ENCODE peak calls at places on chromosomes 11 and 22, in four cellular contexts. D is A549, E is K562, Y is HepG2. B is an unnamed sample.

GRCh38 chr22:30290679-30291333 is 1.5 kb upstream of the CASTOR1 start:
- DNase-seq in D (no peak), E (no peak), Y (peak; percentile 63), B (no peak)

GRCh38 chr22:30474683-30475424 is 3.0 kb upstream of the SEC14L3 start:
- DNase-seq in D (no peak), E (no peak), Y (no peak), B (no peak)

GRCh38 chr11:95143106-95143681 is 53.5 kb downstream of the ENDOD1 start:
- DNase-seq in D (no peak), E (no peak), Y (no peak), B (no peak)

GRCh38 chr11:65714433-65714832 is 2.4 kb downstream of the KAT5 start:
- DNase-seq in D (no peak), E (no peak), Y (no peak), B (no peak)

GRCh38 chr11:6545917-6546605 is 49.0 kb downstream of the DNHD1 start:
- DNase-seq in D (no peak), E (no peak), Y (no peak), B (no peak)

GRCh38 chr11:79412761-79413160 is 28.1 kb downstream of the TENM4 start:
- DNase-seq in D (no peak), E (no peak), Y (no peak), B (no peak)

GRCh38 chr11:99020324-99021225 is at the start of gene CNTN5:
- DNase-seq in D (peak; percentile 15), E (peak; percentile 10), Y (peak; percentile 22), B (peak; percentile 29)

GRCh38 chr11:134355656-134356055 is 23.9 kb downstream of the GLB1L2 start:
- DNase-seq in D (no peak), E (peak; percentile 22), Y (no peak), B (no peak)

GRCh38 chr11:124791626-124792341 is 8.4 kb downstream of the MSANTD2 start:
- DNase-seq in D (no peak), E (no peak), Y (no peak), B (no peak)

GRCh38 chr22:46043816-46044717 is 67.1 kb upstream of the WNT7B start:
- DNase-seq in D (no peak), E (no peak), Y (no peak), B (peak; percentile 64)

GRCh38 chr11:124670732-124671131 is 2.8 kb downstream of the SIAE start:
- DNase-seq in D (no peak), E (no peak), Y (no peak), B (no peak)

GRCh38 chr11:38937709-38938108 is 2339.7 kb upstream of the RAG2 start:
- DNase-seq in D (no peak), E (no peak), Y (no peak), B (no peak)

GRCh38 chr11:66268953-66269906 is 791 bp downstream of the RAB1B start:
- DNase-seq in D (peak; percentile 45), E (peak; percentile 69), Y (peak; percentile 58), B (peak; percentile 70)

GRCh38 chr11:103257360-103257759 is 148.1 kb downstream of the DYNC2H1 start:
- DNase-seq in D (peak; percentile 44), E (no peak), Y (peak; percentile 3), B (no peak)

GRCh38 chr11:56885182-56885581 is 103.5 kb upstream of the OR5AK2 start:
- DNase-seq in D (peak; percentile 60), E (no peak), Y (peak; percentile 11), B (no peak)

GRCh38 chr22:47604563-47604962 is 842.1 kb downstream of the TBC1D22A start:
- DNase-seq in D (no peak), E (no peak), Y (no peak), B (no peak)

GRCh38 chr11:16986434-16987204 is 27.6 kb downstream of the PLEKHA7 start:
- DNase-seq in D (no peak), E (peak; percentile 17), Y (no peak), B (no peak)

GRCh38 chr11:45809456-45810395 is 4.8 kb downstream of the SLC35C1 start:
- DNase-seq in D (no peak), E (no peak), Y (no peak), B (no peak)

GRCh38 chr22:46068176-46068907 is 82.0 kb upstream of the PPARA start:
- DNase-seq in D (no peak), E (no peak), Y (no peak), B (no peak)

GRCh38 chr11:122721201-122721963 is 65.9 kb downstream of the UBASH3B start:
- DNase-seq in D (no peak), E (no peak), Y (no peak), B (no peak)

GRCh38 chr11:96279018-96279417 is 64.0 kb downstream of the MAML2 start:
- DNase-seq in D (no peak), E (no peak), Y (no peak), B (no peak)

GRCh38 chr22:19672054-19672776 is 42.1 kb upstream of the SEPTIN5 start:
- DNase-seq in D (no peak), E (no peak), Y (no peak), B (no peak)

GRCh38 chr22:27032121-27032761 is 374.9 kb downstream of the MIAT start:
- DNase-seq in D (no peak), E (no peak), Y (no peak), B (peak; percentile 33)

GRCh38 chr11:7965386-7965785 is at the start of gene NLRP10:
- DNase-seq in D (no peak), E (no peak), Y (no peak), B (no peak)

GRCh38 chr11:2293396-2294339 is 8.1 kb downstream of the C11orf21 start:
- DNase-seq in D (no peak), E (no peak), Y (no peak), B (peak; percentile 45)

GRCh38 chr22:36942561-36942960 is 29.1 kb downstream of the CSF2RB start:
- DNase-seq in D (no peak), E (no peak), Y (no peak), B (no peak)

GRCh38 chr22:42364641-42365336 is 67.4 kb downstream of the NFAM1 start:
- DNase-seq in D (no peak), E (no peak), Y (no peak), B (no peak)

GRCh38 chr22:25658641-25659040 is 83.3 kb upstream of the MYO18B start:
- DNase-seq in D (no peak), E (no peak), Y (no peak), B (no peak)

GRCh38 chr11:44623716-44624491 is 58.4 kb downstream of the CD82 start:
- DNase-seq in D (no peak), E (no peak), Y (no peak), B (peak; percentile 42)

DNA sequence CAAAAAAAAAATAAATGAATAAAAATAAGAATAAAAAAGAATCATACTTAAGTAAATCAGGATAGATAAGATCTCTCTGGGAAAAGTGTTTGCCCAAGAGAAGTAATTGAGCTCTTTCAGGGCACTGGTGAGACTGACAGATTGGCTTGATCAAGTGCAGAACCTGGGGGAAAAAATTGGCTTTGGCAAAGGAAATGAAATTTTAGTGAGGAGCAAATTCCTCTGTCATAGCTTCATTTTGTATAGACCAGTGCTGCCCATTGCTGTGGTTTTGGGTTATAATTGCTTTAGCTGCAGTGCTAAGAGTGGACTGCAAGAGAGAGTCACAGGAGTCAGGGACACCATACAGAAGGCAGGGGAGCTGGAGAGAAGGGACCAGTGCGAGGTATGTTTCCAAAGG is 35.7 kb downstream of the SFI1 start:
- DNase-seq in D (no peak), E (no peak), Y (no peak), B (no peak)
- TF ChIP-seq EP300 in D (no peak), E (no peak), Y (no peak), B (no peak)

GRCh38 chr11:111939836-111940604 is 2.9 kb downstream of the DIXDC1 start:
- DNase-seq in D (no peak), E (no peak), Y (no peak), B (no peak)
- TF ChIP-seq JUN in D (no peak), E (no peak), Y (no peak), B (no peak)

DNA sequence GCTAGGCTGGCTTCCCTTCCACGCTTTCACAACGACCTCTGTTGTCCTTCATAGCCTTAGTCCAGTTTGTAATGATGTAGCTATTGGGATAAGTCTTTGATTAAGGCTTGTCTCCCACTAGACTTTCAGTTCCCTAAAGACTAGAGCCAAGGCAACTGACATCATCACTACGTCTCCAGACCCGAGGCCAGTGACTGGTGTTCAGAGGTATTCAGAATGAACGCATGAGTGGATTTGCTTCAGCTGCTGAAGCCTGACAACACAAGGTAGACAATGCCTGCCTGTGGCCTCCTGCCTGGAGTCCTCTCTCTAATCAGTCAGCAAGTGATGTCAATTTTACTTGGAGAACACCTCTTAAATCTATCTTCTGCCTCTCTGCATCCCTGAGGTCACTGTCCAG is 13.6 kb downstream of the EFCAB6 start:
- DNase-seq in D (no peak), E (no peak), Y (no peak), B (no peak)
- TF ChIP-seq EP300 in D (no peak), E (no peak), Y (no peak), B (no peak)

GRCh38 chr11:128853556-128853955 is 13.5 kb downstream of the KCNJ1 start:
- DNase-seq in D (no peak), E (no peak), Y (no peak), B (no peak)

GRCh38 chr11:128854801-128855200 is 12.3 kb downstream of the KCNJ1 start:
- DNase-seq in D (no peak), E (no peak), Y (no peak), B (no peak)

GRCh38 chr11:128848815-128849455 is 18.2 kb downstream of the KCNJ1 start:
- DNase-seq in D (peak; percentile 38), E (peak; percentile 62), Y (peak; percentile 14), B (no peak)

GRCh38 chr11:128856241-128856640 is 10.9 kb downstream of the KCNJ1 start:
- DNase-seq in D (no peak), E (no peak), Y (no peak), B (no peak)

GRCh38 chr11:128852327-128853023 is 14.6 kb downstream of the KCNJ1 start:
- DNase-seq in D (no peak), E (no peak), Y (no peak), B (no peak)
- TF ChIP-seq JUN in D (no peak), E (no peak), Y (no peak), B (no peak)

GRCh38 chr11:130578738-130579368 is 130.4 kb downstream of the ADAMTS15 start:
- DNase-seq in D (no peak), E (no peak), Y (no peak), B (peak; percentile 28)
- TF ChIP-seq EP300 in D (no peak), E (no peak), Y (no peak), B (no peak)

DNA sequence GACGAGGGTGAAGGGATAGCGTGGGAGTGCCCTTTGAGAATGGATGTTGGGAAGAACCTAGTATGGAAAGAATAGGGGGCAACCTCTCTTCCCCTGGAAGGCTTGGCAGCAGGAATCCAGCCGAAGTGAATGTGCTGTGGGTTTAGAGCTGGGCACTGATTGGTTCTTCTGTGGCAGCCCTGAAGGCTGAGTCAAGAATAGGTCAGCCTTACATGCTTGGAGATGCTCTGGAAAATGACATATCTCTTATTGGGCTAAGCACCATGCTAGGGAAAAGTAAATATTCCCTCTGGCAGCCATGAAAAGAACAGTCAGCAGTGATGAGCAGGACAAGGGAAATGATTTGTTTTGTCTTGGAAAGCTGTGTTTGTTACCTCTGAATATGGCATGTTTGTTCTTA is 149.5 kb downstream of the COMMD9 start:
- DNase-seq in D (no peak), E (no peak), Y (no peak), B (no peak)
- TF ChIP-seq JUN in D (no peak), E (no peak), Y (no peak), B (no peak)

B was measured in H1.